ENCODE peak calls at places on chromosome 15, in four cellular contexts. V is DMS153; L is activated CD4-positive, alpha-beta T cell treated with anti-CD3 and anti-CD28 coated beads, Interleukin-2, amount 50 U/mL, for 48 hours; C is HFF-Myc. U is an unnamed sample.

GRCh38 chr15:77499087-77499765 is 78.5 kb downstream of the HMG20A start:
- DNase-seq in L (no peak), C (no peak), V (no peak), U (no peak)

GRCh38 chr15:82750831-82751181 is 41.1 kb upstream of the AP3B2 start:
- DNase-seq in C (no peak), L (no peak), V (no peak), U (peak)

GRCh38 chr15:96851613-96852012 is 521.1 kb downstream of the NR2F2 start:
- DNase-seq in V (no peak), L (no peak), C (no peak), U (no peak)

GRCh38 chr15:95840004-95840403 is 490.5 kb upstream of the NR2F2 start:
- DNase-seq in L (no peak), V (no peak), C (no peak), U (no peak)

GRCh38 chr15:63752075-63752684 is 81.6 kb downstream of the HERC1 start:
- DNase-seq in L (no peak), V (peak), C (peak), U (no peak)

GRCh38 chr15:46857103-46857502 is 860.2 kb upstream of the SEMA6D start:
- DNase-seq in V (peak), C (no peak), L (no peak), U (no peak)

GRCh38 chr15:51398676-51399075 is 57.2 kb downstream of the GLDN start:
- DNase-seq in L (no peak), C (no peak), V (no peak), U (no peak)

GRCh38 chr15:69154684-69155083 is 5.8 kb upstream of the GLCE start:
- DNase-seq in L (no peak), V (no peak), C (peak), U (no peak)

GRCh38 chr15:58537033-58537432 is 105.2 kb downstream of the LIPC start:
- DNase-seq in C (no peak), L (no peak), V (no peak), U (no peak)

GRCh38 chr15:89776274-89777072 is at the start of gene MESP2:
- DNase-seq in V (peak), C (no peak), L (peak), U (peak)

GRCh38 chr15:41492597-41493204 is 973 bp upstream of the ITPKA start:
- DNase-seq in L (no peak), V (no peak), C (no peak), U (no peak)

GRCh38 chr15:56052389-56053045 is 59.1 kb upstream of the NEDD4 start:
- DNase-seq in C (no peak), L (no peak), V (no peak), U (no peak)

GRCh38 chr15:75348563-75349350 is 1.9 kb downstream of the NEIL1 start:
- DNase-seq in C (no peak), L (no peak), V (no peak), U (no peak)

GRCh38 chr15:83837946-83838571 is 184.1 kb downstream of the ADAMTSL3 start:
- DNase-seq in C (no peak), V (no peak), L (peak), U (peak)

GRCh38 chr15:68205558-68205944 is 419 bp upstream of the CALML4 start:
- DNase-seq in C (no peak), L (no peak), V (no peak), U (no peak)

GRCh38 chr15:25727116-25727515 is 136.0 kb downstream of the ATP10A start:
- DNase-seq in C (no peak), V (no peak), L (no peak), U (no peak)

GRCh38 chr15:60363024-60363674 is 34.6 kb downstream of the ANXA2 start:
- DNase-seq in C (no peak), V (no peak), L (no peak), U (no peak)

GRCh38 chr15:63879211-63879610 is 45.5 kb upstream of the HERC1 start:
- DNase-seq in L (no peak), C (no peak), V (no peak), U (no peak)

GRCh38 chr15:48590704-48591103 is 54.8 kb downstream of the FBN1 start:
- DNase-seq in L (no peak), V (no peak), C (no peak), U (no peak)